ENCODE peak calls at places on chromosomes 16 and 17, in four cellular contexts. D is transverse colon, A is tibial nerve, X is T-helper 2 cell. R is an unnamed sample.

GRCh38 chr17:29870836-29871430 is 59.1 kb downstream of the SSH2 start:
- DNase-seq in D (no peak), A (no peak), X (no peak), R (no peak)

GRCh38 chr17:71184716-71185115 is 936.1 kb upstream of the SOX9 start:
- DNase-seq in D (no peak), A (no peak), X (no peak), R (no peak)

GRCh38 chr16:31352344-31353115 is 2.4 kb upstream of the ITGAX start:
- DNase-seq in D (no peak), A (no peak), X (no peak), R (no peak)

GRCh38 chr16:8867483-8868271 is 1.1 kb downstream of the CARHSP1 start:
- DNase-seq in D (peak; percentile 73), A (peak; percentile 56), X (no peak), R (peak; percentile 59)

GRCh38 chr17:59335685-59336084 is 4.2 kb downstream of the YPEL2 start:
- DNase-seq in D (no peak), A (no peak), X (no peak), R (no peak)

GRCh38 chr16:12063435-12063834 is 86.9 kb downstream of the SNX29 start:
- DNase-seq in D (no peak), A (no peak), X (no peak), R (no peak)

GRCh38 chr16:25868966-25869365 is 177.2 kb downstream of the HS3ST4 start:
- DNase-seq in D (no peak), A (no peak), X (no peak), R (no peak)

GRCh38 chr17:29733151-29733550 is 110.4 kb upstream of the CORO6 start:
- DNase-seq in D (no peak), A (no peak), X (no peak), R (no peak)

GRCh38 chr16:5354645-5355044 is 257.1 kb upstream of the EEF2KMT start:
- DNase-seq in D (no peak), A (no peak), X (no peak), R (no peak)

GRCh38 chr17:82157046-82158035 is 55.3 kb downstream of the CCDC57 start:
- DNase-seq in D (no peak), A (no peak), X (no peak), R (no peak)

GRCh38 chr16:68289621-68290329 is 21.0 kb downstream of the SLC7A6OS start:
- DNase-seq in D (no peak), A (no peak), X (peak; percentile 38), R (no peak)

GRCh38 chr16:50747206-50747956 is 5.5 kb downstream of the CYLD start:
- DNase-seq in D (no peak), A (no peak), X (no peak), R (no peak)

GRCh38 chr17:30824002-30824355 is 513 bp downstream of the CRLF3 start:
- DNase-seq in D (peak; percentile 43), A (no peak), X (no peak), R (peak; percentile 21)

GRCh38 chr17:9132291-9132690 is 111.0 kb downstream of the NTN1 start:
- DNase-seq in D (no peak), A (no peak), X (no peak), R (no peak)

GRCh38 chr16:49461517-49461951 is 87.9 kb downstream of the C16orf78 start:
- DNase-seq in D (no peak), A (no peak), X (no peak), R (no peak)

GRCh38 chr16:11256657-11257130 is 690 bp upstream of the SOCS1 start:
- DNase-seq in D (peak; percentile 70), A (peak; percentile 47), X (no peak), R (peak; percentile 63)

GRCh38 chr17:29111816-29112499 is 68.2 kb downstream of the MYO18A start:
- DNase-seq in D (peak; percentile 68), A (peak; percentile 43), X (peak; percentile 64), R (peak; percentile 65)

GRCh38 chr17:19540706-19541370 is 7.2 kb downstream of the SLC47A1 start:
- DNase-seq in D (no peak), A (no peak), X (no peak), R (no peak)

GRCh38 chr17:83053779-83054451 is 25.5 kb upstream of the METRNL start:
- DNase-seq in D (no peak), A (peak; percentile 25), X (no peak), R (no peak)

GRCh38 chr16:67529639-67530012 is 997 bp downstream of the RIPOR1 start:
- DNase-seq in D (no peak), A (no peak), X (no peak), R (no peak)

GRCh38 chr17:7292729-7293128 is 1.7 kb downstream of the YBX2 start:
- DNase-seq in D (no peak), A (no peak), X (no peak), R (no peak)

GRCh38 chr16:17343028-17343427 is 127.7 kb downstream of the XYLT1 start:
- DNase-seq in D (peak; percentile 54), A (no peak), X (no peak), R (no peak)

GRCh38 chr17:33802349-33803272 is 452.5 kb upstream of the CCL2 start:
- DNase-seq in D (no peak), A (no peak), X (no peak), R (no peak)

GRCh38 chr16:7182510-7183109 is 150.0 kb upstream of the RBFOX1 start:
- DNase-seq in D (no peak), A (no peak), X (no peak), R (no peak)

GRCh38 chr16:2250652-2251280 is 621 bp downstream of the ECI1 start:
- DNase-seq in D (peak; percentile 68), A (no peak), X (peak; percentile 36), R (no peak)

GRCh38 chr17:82528484-82529265 is 9.1 kb downstream of the FOXK2 start:
- DNase-seq in D (peak; percentile 66), A (no peak), X (no peak), R (peak; percentile 70)

GRCh38 chr16:13957197-13958078 is 37.5 kb downstream of the ERCC4 start:
- DNase-seq in D (peak; percentile 69), A (peak; percentile 48), X (no peak), R (peak; percentile 54)

GRCh38 chr17:75822800-75823166 is 21.4 kb downstream of the UNC13D start:
- DNase-seq in D (no peak), A (no peak), X (no peak), R (no peak)

GRCh38 chr17:43645765-43646481 is 15.8 kb downstream of the MEOX1 start:
- DNase-seq in D (peak; percentile 37), A (peak; percentile 37), X (no peak), R (peak; percentile 86)

GRCh38 chr17:74325376-74325742 is 667 bp upstream of the KIF19 start:
- DNase-seq in D (no peak), A (no peak), X (no peak), R (peak; percentile 23)

GRCh38 chr17:16354585-16354984 is 1.3 kb upstream of the CENPV start:
- DNase-seq in D (no peak), A (no peak), X (no peak), R (no peak)

GRCh38 chr17:1490643-1491405 is 1.7 kb downstream of the MYO1C start:
- DNase-seq in D (peak; percentile 84), A (no peak), X (peak; percentile 54), R (peak; percentile 79)

GRCh38 chr16:14310519-14310991 is 239.4 kb downstream of the MRTFB start:
- DNase-seq in D (peak; percentile 44), A (no peak), X (no peak), R (no peak)

GRCh38 chr16:74461826-74462225 is 40.5 kb upstream of the CLEC18B start:
- DNase-seq in D (no peak), A (no peak), X (no peak), R (no peak)

GRCh38 chr17:12765544-12765943 is 23.8 kb upstream of the ARHGAP44 start:
- DNase-seq in D (no peak), A (no peak), X (no peak), R (peak; percentile 48)

GRCh38 chr16:30658731-30659506 is 688 bp downstream of the FBRS start:
- DNase-seq in D (no peak), A (peak; percentile 95), X (no peak), R (peak; percentile 87)

GRCh38 chr17:21095735-21096134 is 31.0 kb upstream of the DHRS7B start:
- DNase-seq in D (no peak), A (no peak), X (no peak), R (no peak)

GRCh38 chr16:66278604-66279262 is 87.8 kb upstream of the CDH5 start:
- DNase-seq in D (no peak), A (no peak), X (no peak), R (no peak)

GRCh38 chr17:73304971-73305786 is 6.6 kb downstream of the CDC42EP4 start:
- DNase-seq in D (peak; percentile 65), A (no peak), X (no peak), R (peak; percentile 86)

GRCh38 chr16:4825196-4825595 is 21.9 kb downstream of the GLYR1 start:
- DNase-seq in D (no peak), A (no peak), X (no peak), R (peak; percentile 53)

R was measured in heart right ventricle.